ENCODE peak calls at places on chromosome 4, in five cellular contexts. One of them, this sample, is unnamed.

GRCh38 chr4:120049732-120050494 is 16.7 kb downstream of the MAD2L1 start:
- DNase-seq in cardiac muscle cell: peak
- DNase-seq in stimulated activated CD8-positive, alpha-beta memory T cell treated with anti-CD3 and anti-CD28 coated beads, Interleukin-15, amount 100 ng/mL, for 48 hours: peak
- DNase-seq in endodermal cell: peak
- DNase-seq in activated CD4-positive, alpha-beta T cell treated with anti-CD3 and anti-CD28 coated beads for 24 hours: peak
- DNase-seq in this sample: peak

GRCh38 chr4:3792813-3793212 is 26.6 kb downstream of the ADRA2C start:
- DNase-seq in cardiac muscle cell: no peak
- DNase-seq in stimulated activated CD8-positive, alpha-beta memory T cell treated with anti-CD3 and anti-CD28 coated beads, Interleukin-15, amount 100 ng/mL, for 48 hours: no peak
- DNase-seq in endodermal cell: peak
- DNase-seq in activated CD4-positive, alpha-beta T cell treated with anti-CD3 and anti-CD28 coated beads for 24 hours: no peak
- DNase-seq in this sample: no peak

GRCh38 chr4:168098257-168098717 is 6.0 kb downstream of the ANXA10 start:
- DNase-seq in cardiac muscle cell: peak
- DNase-seq in stimulated activated CD8-positive, alpha-beta memory T cell treated with anti-CD3 and anti-CD28 coated beads, Interleukin-15, amount 100 ng/mL, for 48 hours: no peak
- DNase-seq in endodermal cell: no peak
- DNase-seq in activated CD4-positive, alpha-beta T cell treated with anti-CD3 and anti-CD28 coated beads for 24 hours: no peak
- DNase-seq in this sample: no peak

GRCh38 chr4:6128221-6128871 is 72.0 kb downstream of the JAKMIP1 start:
- DNase-seq in cardiac muscle cell: no peak
- DNase-seq in stimulated activated CD8-positive, alpha-beta memory T cell treated with anti-CD3 and anti-CD28 coated beads, Interleukin-15, amount 100 ng/mL, for 48 hours: no peak
- DNase-seq in endodermal cell: no peak
- DNase-seq in activated CD4-positive, alpha-beta T cell treated with anti-CD3 and anti-CD28 coated beads for 24 hours: no peak
- DNase-seq in this sample: no peak

GRCh38 chr4:11073621-11074051 is 355.1 kb downstream of the HS3ST1 start:
- DNase-seq in cardiac muscle cell: peak
- DNase-seq in stimulated activated CD8-positive, alpha-beta memory T cell treated with anti-CD3 and anti-CD28 coated beads, Interleukin-15, amount 100 ng/mL, for 48 hours: no peak
- DNase-seq in endodermal cell: peak
- DNase-seq in activated CD4-positive, alpha-beta T cell treated with anti-CD3 and anti-CD28 coated beads for 24 hours: no peak
- DNase-seq in this sample: no peak

GRCh38 chr4:84235545-84235944 is 263.5 kb downstream of the NKX6-1 start:
- DNase-seq in cardiac muscle cell: no peak
- DNase-seq in stimulated activated CD8-positive, alpha-beta memory T cell treated with anti-CD3 and anti-CD28 coated beads, Interleukin-15, amount 100 ng/mL, for 48 hours: no peak
- DNase-seq in endodermal cell: no peak
- DNase-seq in activated CD4-positive, alpha-beta T cell treated with anti-CD3 and anti-CD28 coated beads for 24 hours: no peak
- DNase-seq in this sample: no peak

GRCh38 chr4:14726441-14727405 is 275.6 kb upstream of the CPEB2 start:
- DNase-seq in cardiac muscle cell: peak
- DNase-seq in stimulated activated CD8-positive, alpha-beta memory T cell treated with anti-CD3 and anti-CD28 coated beads, Interleukin-15, amount 100 ng/mL, for 48 hours: no peak
- DNase-seq in endodermal cell: no peak
- DNase-seq in activated CD4-positive, alpha-beta T cell treated with anti-CD3 and anti-CD28 coated beads for 24 hours: no peak
- DNase-seq in this sample: no peak

GRCh38 chr4:73832651-73833237 is 3.7 kb upstream of the CXCL6 start:
- DNase-seq in cardiac muscle cell: peak
- DNase-seq in stimulated activated CD8-positive, alpha-beta memory T cell treated with anti-CD3 and anti-CD28 coated beads, Interleukin-15, amount 100 ng/mL, for 48 hours: no peak
- DNase-seq in endodermal cell: no peak
- DNase-seq in activated CD4-positive, alpha-beta T cell treated with anti-CD3 and anti-CD28 coated beads for 24 hours: no peak
- DNase-seq in this sample: no peak

GRCh38 chr4:77473509-77473908 is 132.1 kb upstream of the CXCL13 start:
- DNase-seq in cardiac muscle cell: peak
- DNase-seq in stimulated activated CD8-positive, alpha-beta memory T cell treated with anti-CD3 and anti-CD28 coated beads, Interleukin-15, amount 100 ng/mL, for 48 hours: no peak
- DNase-seq in endodermal cell: peak
- DNase-seq in activated CD4-positive, alpha-beta T cell treated with anti-CD3 and anti-CD28 coated beads for 24 hours: no peak
- DNase-seq in this sample: no peak

GRCh38 chr4:112526061-112526460 is 10.1 kb upstream of the NEUROG2 start:
- DNase-seq in cardiac muscle cell: no peak
- DNase-seq in stimulated activated CD8-positive, alpha-beta memory T cell treated with anti-CD3 and anti-CD28 coated beads, Interleukin-15, amount 100 ng/mL, for 48 hours: no peak
- DNase-seq in endodermal cell: no peak
- DNase-seq in activated CD4-positive, alpha-beta T cell treated with anti-CD3 and anti-CD28 coated beads for 24 hours: no peak
- DNase-seq in this sample: no peak

GRCh38 chr4:34935739-34936138 is 1308.6 kb downstream of the ARAP2 start:
- DNase-seq in cardiac muscle cell: no peak
- DNase-seq in stimulated activated CD8-positive, alpha-beta memory T cell treated with anti-CD3 and anti-CD28 coated beads, Interleukin-15, amount 100 ng/mL, for 48 hours: no peak
- DNase-seq in endodermal cell: no peak
- DNase-seq in activated CD4-positive, alpha-beta T cell treated with anti-CD3 and anti-CD28 coated beads for 24 hours: no peak
- DNase-seq in this sample: no peak

GRCh38 chr4:173494013-173494970 is 35.7 kb downstream of the HAND2 start:
- DNase-seq in cardiac muscle cell: peak
- DNase-seq in stimulated activated CD8-positive, alpha-beta memory T cell treated with anti-CD3 and anti-CD28 coated beads, Interleukin-15, amount 100 ng/mL, for 48 hours: no peak
- DNase-seq in endodermal cell: peak
- DNase-seq in activated CD4-positive, alpha-beta T cell treated with anti-CD3 and anti-CD28 coated beads for 24 hours: peak
- DNase-seq in this sample: peak

GRCh38 chr4:161856711-161857326 is 307.0 kb downstream of the FSTL5 start:
- DNase-seq in cardiac muscle cell: no peak
- DNase-seq in stimulated activated CD8-positive, alpha-beta memory T cell treated with anti-CD3 and anti-CD28 coated beads, Interleukin-15, amount 100 ng/mL, for 48 hours: no peak
- DNase-seq in endodermal cell: no peak
- DNase-seq in activated CD4-positive, alpha-beta T cell treated with anti-CD3 and anti-CD28 coated beads for 24 hours: no peak
- DNase-seq in this sample: no peak

GRCh38 chr4:165088366-165088765 is 24.3 kb downstream of the TMEM192 start:
- DNase-seq in cardiac muscle cell: no peak
- DNase-seq in stimulated activated CD8-positive, alpha-beta memory T cell treated with anti-CD3 and anti-CD28 coated beads, Interleukin-15, amount 100 ng/mL, for 48 hours: no peak
- DNase-seq in endodermal cell: no peak
- DNase-seq in activated CD4-positive, alpha-beta T cell treated with anti-CD3 and anti-CD28 coated beads for 24 hours: no peak
- DNase-seq in this sample: no peak

GRCh38 chr4:106268731-106269272 is 47.2 kb downstream of the TBCK start:
- DNase-seq in cardiac muscle cell: peak
- DNase-seq in stimulated activated CD8-positive, alpha-beta memory T cell treated with anti-CD3 and anti-CD28 coated beads, Interleukin-15, amount 100 ng/mL, for 48 hours: no peak
- DNase-seq in endodermal cell: no peak
- DNase-seq in activated CD4-positive, alpha-beta T cell treated with anti-CD3 and anti-CD28 coated beads for 24 hours: no peak
- DNase-seq in this sample: no peak

GRCh38 chr4:78749258-78749971 is 26.7 kb upstream of the BMP2K start:
- DNase-seq in cardiac muscle cell: peak
- DNase-seq in stimulated activated CD8-positive, alpha-beta memory T cell treated with anti-CD3 and anti-CD28 coated beads, Interleukin-15, amount 100 ng/mL, for 48 hours: no peak
- DNase-seq in endodermal cell: no peak
- DNase-seq in activated CD4-positive, alpha-beta T cell treated with anti-CD3 and anti-CD28 coated beads for 24 hours: no peak
- DNase-seq in this sample: no peak

GRCh38 chr4:6052679-6053078 is 34.4 kb upstream of the C4orf50 start:
- DNase-seq in cardiac muscle cell: no peak
- DNase-seq in stimulated activated CD8-positive, alpha-beta memory T cell treated with anti-CD3 and anti-CD28 coated beads, Interleukin-15, amount 100 ng/mL, for 48 hours: no peak
- DNase-seq in endodermal cell: no peak
- DNase-seq in activated CD4-positive, alpha-beta T cell treated with anti-CD3 and anti-CD28 coated beads for 24 hours: no peak
- DNase-seq in this sample: no peak

GRCh38 chr4:174324725-174325124 is 41.0 kb downstream of the CEP44 start:
- DNase-seq in cardiac muscle cell: peak
- DNase-seq in stimulated activated CD8-positive, alpha-beta memory T cell treated with anti-CD3 and anti-CD28 coated beads, Interleukin-15, amount 100 ng/mL, for 48 hours: no peak
- DNase-seq in endodermal cell: no peak
- DNase-seq in activated CD4-positive, alpha-beta T cell treated with anti-CD3 and anti-CD28 coated beads for 24 hours: no peak
- DNase-seq in this sample: no peak

GRCh38 chr4:184534511-184535391 is 60.4 kb upstream of the IRF2 start:
- DNase-seq in cardiac muscle cell: peak
- DNase-seq in stimulated activated CD8-positive, alpha-beta memory T cell treated with anti-CD3 and anti-CD28 coated beads, Interleukin-15, amount 100 ng/mL, for 48 hours: no peak
- DNase-seq in endodermal cell: no peak
- DNase-seq in activated CD4-positive, alpha-beta T cell treated with anti-CD3 and anti-CD28 coated beads for 24 hours: no peak
- DNase-seq in this sample: no peak

GRCh38 chr4:65668201-65669007 is 1.9 kb downstream of the EPHA5 start:
- DNase-seq in cardiac muscle cell: no peak
- DNase-seq in stimulated activated CD8-positive, alpha-beta memory T cell treated with anti-CD3 and anti-CD28 coated beads, Interleukin-15, amount 100 ng/mL, for 48 hours: no peak
- DNase-seq in endodermal cell: peak
- DNase-seq in activated CD4-positive, alpha-beta T cell treated with anti-CD3 and anti-CD28 coated beads for 24 hours: no peak
- DNase-seq in this sample: no peak

GRCh38 chr4:74431113-74431826 is 13.7 kb upstream of the AREG start:
- DNase-seq in cardiac muscle cell: peak
- DNase-seq in stimulated activated CD8-positive, alpha-beta memory T cell treated with anti-CD3 and anti-CD28 coated beads, Interleukin-15, amount 100 ng/mL, for 48 hours: no peak
- DNase-seq in endodermal cell: no peak
- DNase-seq in activated CD4-positive, alpha-beta T cell treated with anti-CD3 and anti-CD28 coated beads for 24 hours: no peak
- DNase-seq in this sample: no peak

GRCh38 chr4:41204400-41204978 is 9.9 kb downstream of the APBB2 start:
- DNase-seq in cardiac muscle cell: peak
- DNase-seq in stimulated activated CD8-positive, alpha-beta memory T cell treated with anti-CD3 and anti-CD28 coated beads, Interleukin-15, amount 100 ng/mL, for 48 hours: no peak
- DNase-seq in endodermal cell: no peak
- DNase-seq in activated CD4-positive, alpha-beta T cell treated with anti-CD3 and anti-CD28 coated beads for 24 hours: no peak
- DNase-seq in this sample: no peak

GRCh38 chr4:138439143-138439581 is 197.0 kb upstream of the SLC7A11 start:
- DNase-seq in cardiac muscle cell: no peak
- DNase-seq in stimulated activated CD8-positive, alpha-beta memory T cell treated with anti-CD3 and anti-CD28 coated beads, Interleukin-15, amount 100 ng/mL, for 48 hours: no peak
- DNase-seq in endodermal cell: no peak
- DNase-seq in activated CD4-positive, alpha-beta T cell treated with anti-CD3 and anti-CD28 coated beads for 24 hours: no peak
- DNase-seq in this sample: no peak

GRCh38 chr4:183097251-183098079 is 1.6 kb upstream of the WWC2 start:
- DNase-seq in cardiac muscle cell: peak
- DNase-seq in stimulated activated CD8-positive, alpha-beta memory T cell treated with anti-CD3 and anti-CD28 coated beads, Interleukin-15, amount 100 ng/mL, for 48 hours: no peak
- DNase-seq in endodermal cell: peak
- DNase-seq in activated CD4-positive, alpha-beta T cell treated with anti-CD3 and anti-CD28 coated beads for 24 hours: no peak
- DNase-seq in this sample: no peak

GRCh38 chr4:102780476-102781144 is 19.8 kb upstream of the MANBA start:
- DNase-seq in cardiac muscle cell: peak
- DNase-seq in stimulated activated CD8-positive, alpha-beta memory T cell treated with anti-CD3 and anti-CD28 coated beads, Interleukin-15, amount 100 ng/mL, for 48 hours: no peak
- DNase-seq in endodermal cell: no peak
- DNase-seq in activated CD4-positive, alpha-beta T cell treated with anti-CD3 and anti-CD28 coated beads for 24 hours: no peak
- DNase-seq in this sample: no peak

GRCh38 chr4:87811977-87812376 is 12.6 kb downstream of the IBSP start:
- DNase-seq in cardiac muscle cell: no peak
- DNase-seq in stimulated activated CD8-positive, alpha-beta memory T cell treated with anti-CD3 and anti-CD28 coated beads, Interleukin-15, amount 100 ng/mL, for 48 hours: no peak
- DNase-seq in endodermal cell: no peak
- DNase-seq in activated CD4-positive, alpha-beta T cell treated with anti-CD3 and anti-CD28 coated beads for 24 hours: no peak
- DNase-seq in this sample: no peak

GRCh38 chr4:64230709-64231310 is 178.4 kb downstream of the TECRL start:
- DNase-seq in cardiac muscle cell: peak
- DNase-seq in stimulated activated CD8-positive, alpha-beta memory T cell treated with anti-CD3 and anti-CD28 coated beads, Interleukin-15, amount 100 ng/mL, for 48 hours: no peak
- DNase-seq in endodermal cell: peak
- DNase-seq in activated CD4-positive, alpha-beta T cell treated with anti-CD3 and anti-CD28 coated beads for 24 hours: no peak
- DNase-seq in this sample: no peak

GRCh38 chr4:108166441-108167315 is 2.1 kb downstream of the LEF1 start:
- DNase-seq in cardiac muscle cell: no peak
- DNase-seq in stimulated activated CD8-positive, alpha-beta memory T cell treated with anti-CD3 and anti-CD28 coated beads, Interleukin-15, amount 100 ng/mL, for 48 hours: peak
- DNase-seq in endodermal cell: peak
- DNase-seq in activated CD4-positive, alpha-beta T cell treated with anti-CD3 and anti-CD28 coated beads for 24 hours: peak
- DNase-seq in this sample: no peak

GRCh38 chr4:141860974-141861373 is 224.6 kb downstream of the IL15 start:
- DNase-seq in cardiac muscle cell: no peak
- DNase-seq in stimulated activated CD8-positive, alpha-beta memory T cell treated with anti-CD3 and anti-CD28 coated beads, Interleukin-15, amount 100 ng/mL, for 48 hours: no peak
- DNase-seq in endodermal cell: no peak
- DNase-seq in activated CD4-positive, alpha-beta T cell treated with anti-CD3 and anti-CD28 coated beads for 24 hours: no peak
- DNase-seq in this sample: no peak

GRCh38 chr4:149914521-149915115 is 99.0 kb upstream of the IQCM start:
- DNase-seq in cardiac muscle cell: peak
- DNase-seq in stimulated activated CD8-positive, alpha-beta memory T cell treated with anti-CD3 and anti-CD28 coated beads, Interleukin-15, amount 100 ng/mL, for 48 hours: peak
- DNase-seq in endodermal cell: peak
- DNase-seq in activated CD4-positive, alpha-beta T cell treated with anti-CD3 and anti-CD28 coated beads for 24 hours: no peak
- DNase-seq in this sample: no peak

GRCh38 chr4:184384056-184384809 is 90.1 kb downstream of the IRF2 start:
- DNase-seq in cardiac muscle cell: peak
- DNase-seq in stimulated activated CD8-positive, alpha-beta memory T cell treated with anti-CD3 and anti-CD28 coated beads, Interleukin-15, amount 100 ng/mL, for 48 hours: no peak
- DNase-seq in endodermal cell: peak
- DNase-seq in activated CD4-positive, alpha-beta T cell treated with anti-CD3 and anti-CD28 coated beads for 24 hours: no peak
- DNase-seq in this sample: no peak

GRCh38 chr4:169272265-169272886 is 1.6 kb upstream of the SH3RF1 start:
- DNase-seq in cardiac muscle cell: peak
- DNase-seq in stimulated activated CD8-positive, alpha-beta memory T cell treated with anti-CD3 and anti-CD28 coated beads, Interleukin-15, amount 100 ng/mL, for 48 hours: no peak
- DNase-seq in endodermal cell: no peak
- DNase-seq in activated CD4-positive, alpha-beta T cell treated with anti-CD3 and anti-CD28 coated beads for 24 hours: no peak
- DNase-seq in this sample: no peak

GRCh38 chr4:119628281-119629141 is at the start of gene PDE5A:
- DNase-seq in cardiac muscle cell: peak
- DNase-seq in stimulated activated CD8-positive, alpha-beta memory T cell treated with anti-CD3 and anti-CD28 coated beads, Interleukin-15, amount 100 ng/mL, for 48 hours: peak
- DNase-seq in endodermal cell: peak
- DNase-seq in activated CD4-positive, alpha-beta T cell treated with anti-CD3 and anti-CD28 coated beads for 24 hours: peak
- DNase-seq in this sample: peak

GRCh38 chr4:156517956-156518355 is 453.6 kb downstream of the PDGFC start:
- DNase-seq in cardiac muscle cell: no peak
- DNase-seq in stimulated activated CD8-positive, alpha-beta memory T cell treated with anti-CD3 and anti-CD28 coated beads, Interleukin-15, amount 100 ng/mL, for 48 hours: no peak
- DNase-seq in endodermal cell: no peak
- DNase-seq in activated CD4-positive, alpha-beta T cell treated with anti-CD3 and anti-CD28 coated beads for 24 hours: no peak
- DNase-seq in this sample: no peak

GRCh38 chr4:23373269-23373668 is 516.6 kb downstream of the PPARGC1A start:
- DNase-seq in cardiac muscle cell: peak
- DNase-seq in stimulated activated CD8-positive, alpha-beta memory T cell treated with anti-CD3 and anti-CD28 coated beads, Interleukin-15, amount 100 ng/mL, for 48 hours: no peak
- DNase-seq in endodermal cell: peak
- DNase-seq in activated CD4-positive, alpha-beta T cell treated with anti-CD3 and anti-CD28 coated beads for 24 hours: peak
- DNase-seq in this sample: no peak

GRCh38 chr4:168777277-168777965 is 232.6 kb downstream of the CBR4 start:
- DNase-seq in cardiac muscle cell: no peak
- DNase-seq in stimulated activated CD8-positive, alpha-beta memory T cell treated with anti-CD3 and anti-CD28 coated beads, Interleukin-15, amount 100 ng/mL, for 48 hours: no peak
- DNase-seq in endodermal cell: no peak
- DNase-seq in activated CD4-positive, alpha-beta T cell treated with anti-CD3 and anti-CD28 coated beads for 24 hours: no peak
- DNase-seq in this sample: no peak

GRCh38 chr4:32958586-32958985 is 2238.4 kb downstream of the PCDH7 start:
- DNase-seq in cardiac muscle cell: no peak
- DNase-seq in stimulated activated CD8-positive, alpha-beta memory T cell treated with anti-CD3 and anti-CD28 coated beads, Interleukin-15, amount 100 ng/mL, for 48 hours: no peak
- DNase-seq in endodermal cell: no peak
- DNase-seq in activated CD4-positive, alpha-beta T cell treated with anti-CD3 and anti-CD28 coated beads for 24 hours: no peak
- DNase-seq in this sample: no peak

GRCh38 chr4:177546745-177547144 is 104.5 kb upstream of the AGA start:
- DNase-seq in cardiac muscle cell: peak
- DNase-seq in stimulated activated CD8-positive, alpha-beta memory T cell treated with anti-CD3 and anti-CD28 coated beads, Interleukin-15, amount 100 ng/mL, for 48 hours: no peak
- DNase-seq in endodermal cell: no peak
- DNase-seq in activated CD4-positive, alpha-beta T cell treated with anti-CD3 and anti-CD28 coated beads for 24 hours: no peak
- DNase-seq in this sample: no peak

GRCh38 chr4:133865606-133866327 is 335.8 kb downstream of the PABPC4L start:
- DNase-seq in cardiac muscle cell: peak
- DNase-seq in stimulated activated CD8-positive, alpha-beta memory T cell treated with anti-CD3 and anti-CD28 coated beads, Interleukin-15, amount 100 ng/mL, for 48 hours: no peak
- DNase-seq in endodermal cell: peak
- DNase-seq in activated CD4-positive, alpha-beta T cell treated with anti-CD3 and anti-CD28 coated beads for 24 hours: no peak
- DNase-seq in this sample: no peak

GRCh38 chr4:109801099-109801789 is 555 bp downstream of the CFI start:
- DNase-seq in cardiac muscle cell: peak
- DNase-seq in stimulated activated CD8-positive, alpha-beta memory T cell treated with anti-CD3 and anti-CD28 coated beads, Interleukin-15, amount 100 ng/mL, for 48 hours: no peak
- DNase-seq in endodermal cell: no peak
- DNase-seq in activated CD4-positive, alpha-beta T cell treated with anti-CD3 and anti-CD28 coated beads for 24 hours: no peak
- DNase-seq in this sample: no peak

This sample was measured in effector memory CD4-positive, alpha-beta T cell.